ENCODE peak calls at places on chromosome 20, in four cellular contexts. M is fibroblast of pulmonary artery, O is mammary epithelial cell, V is fibroblast of mammary gland. L is an unnamed sample.

GRCh38 chr20:53751394-53752368 is 158.0 kb upstream of the ZNF217 start:
- DNase-seq in M (no peak), O (no peak), V (no peak), L (no peak)

GRCh38 chr20:49281059-49281912 is 3.4 kb upstream of the ZNFX1 start:
- DNase-seq in M (no peak), O (no peak), V (peak), L (no peak)

GRCh38 chr20:61560361-61560853 is 308.3 kb downstream of the CDH4 start:
- DNase-seq in M (no peak), O (peak), V (peak), L (no peak)

GRCh38 chr20:35768731-35769664 is 2.8 kb upstream of the PHF20 start:
- DNase-seq in M (peak), O (peak), V (peak), L (no peak)

GRCh38 chr20:22932236-22932635 is 102.9 kb upstream of the SSTR4 start:
- DNase-seq in M (no peak), O (no peak), V (no peak), L (no peak)

GRCh38 chr20:46994341-46994740 is 99.7 kb downstream of the EYA2 start:
- DNase-seq in M (no peak), O (peak), V (no peak), L (no peak)

GRCh38 chr20:48012401-48012974 is 227.2 kb upstream of the SULF2 start:
- DNase-seq in M (peak), O (peak), V (peak), L (peak)

GRCh38 chr20:62123450-62124118 is 1.3 kb downstream of the LSM14B start:
- DNase-seq in M (peak), O (peak), V (peak), L (no peak)

GRCh38 chr20:13610205-13610604 is 28.5 kb downstream of the TASP1 start:
- DNase-seq in M (no peak), O (no peak), V (no peak), L (no peak)

GRCh38 chr20:39458452-39458851 is 496.3 kb downstream of the DHX35 start:
- DNase-seq in M (no peak), O (no peak), V (no peak), L (no peak)

GRCh38 chr20:48772183-48772976 is 55.4 kb downstream of the PREX1 start:
- DNase-seq in M (no peak), O (no peak), V (no peak), L (no peak)

GRCh38 chr20:31475472-31476312 is 604 bp downstream of the REM1 start:
- DNase-seq in M (no peak), O (no peak), V (no peak), L (no peak)

GRCh38 chr20:62066983-62067433 is 1.3 kb upstream of the TAF4 start:
- DNase-seq in M (peak), O (no peak), V (no peak), L (no peak)

GRCh38 chr20:2745936-2746635 is 53.5 kb downstream of the EBF4 start:
- DNase-seq in M (no peak), O (no peak), V (no peak), L (peak)

GRCh38 chr20:44648579-44648978 is 2.9 kb downstream of the ADA start:
- DNase-seq in M (no peak), O (no peak), V (no peak), L (no peak)
- TF ChIP-seq CTCF in M (no peak), O (no peak), V (no peak), L (no peak)

GRCh38 chr20:25055711-25056492 is 2.0 kb downstream of the ACSS1 start:
- DNase-seq in M (no peak), O (no peak), V (peak), L (no peak)
- H3K4me3 ChIP-seq in M (no peak), O (no peak), V (no peak), L (no peak)

GRCh38 chr20:37389844-37390275 is 43.9 kb downstream of the SRC start:
- DNase-seq in M (no peak), O (no peak), V (no peak), L (no peak)
- TF ChIP-seq CTCF in M (no peak), O (no peak), V (no peak), L (no peak)

DNA sequence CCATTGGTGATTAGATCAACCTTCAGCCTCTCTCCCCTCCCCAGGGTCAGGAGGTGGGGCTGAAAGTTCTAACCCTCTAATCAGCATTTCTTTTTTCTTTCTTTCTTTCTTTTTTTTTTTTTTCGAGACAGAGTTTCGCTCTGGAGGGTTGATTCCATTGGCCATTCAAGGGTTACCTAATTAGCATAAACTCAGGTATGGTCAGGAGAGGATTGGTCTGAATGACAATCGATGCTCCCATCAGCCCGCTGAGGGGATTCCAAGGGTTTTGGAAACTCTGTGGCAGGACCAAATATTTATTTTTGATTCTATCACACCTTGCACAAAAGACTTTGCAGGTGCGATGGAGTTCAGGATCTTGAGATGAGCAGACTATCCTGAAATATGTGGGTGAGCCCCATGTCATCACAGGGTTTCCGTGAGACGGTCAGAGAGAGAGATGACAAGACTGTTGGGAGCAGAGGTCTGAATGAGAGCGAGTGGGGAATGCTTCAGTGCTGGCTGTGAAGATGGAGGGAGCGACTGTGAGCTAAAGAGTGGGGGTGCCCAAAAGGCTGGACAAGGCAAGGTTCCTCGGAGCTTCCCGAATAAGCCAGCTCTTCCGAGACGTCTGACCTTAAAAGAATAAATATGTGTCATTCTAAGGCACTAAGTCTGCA is 107.1 kb downstream of the BMP7 start:
- DNase-seq in M (no peak), O (no peak), V (no peak), L (no peak)
- H3K4me3 ChIP-seq in M (no peak), O (no peak), V (no peak), L (no peak)

GRCh38 chr20:42020316-42020715 is 402.1 kb upstream of the CHD6 start:
- DNase-seq in M (no peak), O (no peak), V (no peak), L (no peak)

GRCh38 chr20:42024653-42025052 is 406.5 kb upstream of the CHD6 start:
- DNase-seq in M (no peak), O (no peak), V (no peak), L (no peak)

DNA sequence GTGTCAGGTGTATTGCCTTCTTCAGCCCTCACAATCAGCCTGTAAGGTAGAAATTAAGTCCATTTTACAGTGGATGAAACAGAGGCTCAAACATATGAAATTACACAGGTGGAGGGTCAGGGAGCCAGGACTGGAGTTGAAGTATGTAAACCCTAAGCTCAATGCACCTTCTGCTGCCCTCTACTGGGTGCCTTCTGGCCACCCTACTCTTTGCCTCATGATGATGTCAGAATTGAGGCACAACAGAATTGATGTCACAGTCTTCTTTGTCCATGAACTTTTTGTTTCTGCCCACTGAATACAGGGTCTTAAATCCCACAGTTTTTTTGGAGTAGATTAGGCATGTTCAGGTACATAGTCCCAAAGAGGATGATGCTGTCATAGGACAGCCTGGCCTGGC is 400.8 kb upstream of the CHD6 start:
- DNase-seq in M (no peak), O (no peak), V (no peak), L (no peak)
- TF ChIP-seq CTCF in M (no peak), O (no peak), V (no peak), L (no peak)

GRCh38 chr20:43516251-43516824 is 8.8 kb downstream of the L3MBTL1 start:
- DNase-seq in M (no peak), O (no peak), V (no peak), L (no peak)

GRCh38 chr20:43513298-43514061 is 6.0 kb downstream of the L3MBTL1 start:
- DNase-seq in M (no peak), O (no peak), V (no peak), L (no peak)

GRCh38 chr20:43514062-43514971 is 6.8 kb downstream of the L3MBTL1 start:
- DNase-seq in M (peak), O (peak), V (peak), L (no peak)

GRCh38 chr20:43511879-43512278 is 4.4 kb downstream of the L3MBTL1 start:
- DNase-seq in M (no peak), O (no peak), V (no peak), L (no peak)

GRCh38 chr20:43515628-43516027 is 8.1 kb downstream of the L3MBTL1 start:
- DNase-seq in M (no peak), O (no peak), V (no peak), L (no peak)
- H3K4me3 ChIP-seq in M (no peak), O (no peak), V (no peak), L (no peak)

GRCh38 chr20:63215101-63216040 is 560 bp downstream of the YTHDF1 start:
- DNase-seq in M (peak), O (peak), V (peak), L (no peak)
- TF ChIP-seq CTCF in M (peak), O (peak), V (peak), L (no peak)

GRCh38 chr20:33567949-33568348 is 78.1 kb downstream of the CBFA2T2 start:
- DNase-seq in M (no peak), O (no peak), V (no peak), L (no peak)
- H3K4me3 ChIP-seq in M (no peak), O (no peak), V (no peak), L (no peak)

GRCh38 chr20:56247954-56248782 is at the start of gene MC3R:
- DNase-seq in M (peak), O (peak), V (peak), L (no peak)
- TF ChIP-seq CTCF in M (peak), O (peak), V (peak), L (no peak)

L was measured in vagina.